ENCODE peak calls at places on chromosomes 16 and 17, in ten cellular contexts. One of them, this sample, is unnamed.

GRCh38 chr17:51121620-51122472 is 1.2 kb upstream of the SPAG9 start:
- DNase-seq in kidney epithelial cell: peak; percentile 94
- DNase-seq in CD4-positive, alpha-beta T cell: peak; percentile 50
- DNase-seq in dorsolateral prefrontal cortex: peak; percentile 84
- DNase-seq in HFF-Myc: peak; percentile 79
- DNase-seq in cardiac fibroblast: peak; percentile 96
- DNase-seq in lower leg skin: peak; percentile 97
- DNase-seq in mesothelial cell of epicardium: peak; percentile 41
- DNase-seq in HFFc6: peak; percentile 95
- DNase-seq in type B pancreatic cell: peak; percentile 76
- DNase-seq in this sample: peak; percentile 93

GRCh38 chr17:19361975-19362292 is 589 bp downstream of the B9D1 start:
- DNase-seq in kidney epithelial cell: no peak
- DNase-seq in CD4-positive, alpha-beta T cell: no peak
- DNase-seq in dorsolateral prefrontal cortex: no peak
- DNase-seq in HFF-Myc: no peak
- DNase-seq in cardiac fibroblast: no peak
- DNase-seq in lower leg skin: no peak
- DNase-seq in mesothelial cell of epicardium: no peak
- DNase-seq in HFFc6: no peak
- DNase-seq in type B pancreatic cell: no peak
- DNase-seq in this sample: no peak

GRCh38 chr17:50560931-50561750 is 626 bp downstream of the CACNA1G start:
- DNase-seq in kidney epithelial cell: no peak
- DNase-seq in CD4-positive, alpha-beta T cell: no peak
- DNase-seq in dorsolateral prefrontal cortex: no peak
- DNase-seq in HFF-Myc: no peak
- DNase-seq in cardiac fibroblast: no peak
- DNase-seq in lower leg skin: no peak
- DNase-seq in mesothelial cell of epicardium: no peak
- DNase-seq in HFFc6: no peak
- DNase-seq in type B pancreatic cell: no peak
- DNase-seq in this sample: peak; percentile 24

GRCh38 chr17:74842599-74843351 is 16.9 kb downstream of the GRIN2C start:
- DNase-seq in kidney epithelial cell: no peak
- DNase-seq in CD4-positive, alpha-beta T cell: no peak
- DNase-seq in dorsolateral prefrontal cortex: peak; percentile 74
- DNase-seq in HFF-Myc: peak; percentile 9
- DNase-seq in cardiac fibroblast: peak; percentile 75
- DNase-seq in lower leg skin: no peak
- DNase-seq in mesothelial cell of epicardium: peak; percentile 49
- DNase-seq in HFFc6: peak; percentile 34
- DNase-seq in type B pancreatic cell: no peak
- DNase-seq in this sample: peak; percentile 35

GRCh38 chr17:59893617-59894100 is 738 bp downstream of the RPS6KB1 start:
- DNase-seq in kidney epithelial cell: no peak
- DNase-seq in CD4-positive, alpha-beta T cell: no peak
- DNase-seq in dorsolateral prefrontal cortex: no peak
- DNase-seq in HFF-Myc: no peak
- DNase-seq in cardiac fibroblast: peak; percentile 20
- DNase-seq in lower leg skin: no peak
- DNase-seq in mesothelial cell of epicardium: no peak
- DNase-seq in HFFc6: peak; percentile 0
- DNase-seq in type B pancreatic cell: no peak
- DNase-seq in this sample: peak; percentile 49

GRCh38 chr17:37358830-37359681 is 16.7 kb upstream of the C17orf78 start:
- DNase-seq in kidney epithelial cell: peak; percentile 77
- DNase-seq in CD4-positive, alpha-beta T cell: peak; percentile 83
- DNase-seq in dorsolateral prefrontal cortex: peak; percentile 93
- DNase-seq in HFF-Myc: peak; percentile 72
- DNase-seq in cardiac fibroblast: peak; percentile 98
- DNase-seq in lower leg skin: peak; percentile 85
- DNase-seq in mesothelial cell of epicardium: peak; percentile 70
- DNase-seq in HFFc6: peak; percentile 88
- DNase-seq in type B pancreatic cell: peak; percentile 95
- DNase-seq in this sample: peak; percentile 97

GRCh38 chr17:6184508-6184907 is 114.3 kb downstream of the WSCD1 start:
- DNase-seq in kidney epithelial cell: no peak
- DNase-seq in CD4-positive, alpha-beta T cell: no peak
- DNase-seq in dorsolateral prefrontal cortex: no peak
- DNase-seq in HFF-Myc: no peak
- DNase-seq in cardiac fibroblast: no peak
- DNase-seq in lower leg skin: no peak
- DNase-seq in mesothelial cell of epicardium: no peak
- DNase-seq in HFFc6: no peak
- DNase-seq in type B pancreatic cell: no peak
- DNase-seq in this sample: no peak

GRCh38 chr17:51818777-51819176 is 339.7 kb downstream of the CA10 start:
- DNase-seq in kidney epithelial cell: no peak
- DNase-seq in CD4-positive, alpha-beta T cell: no peak
- DNase-seq in dorsolateral prefrontal cortex: no peak
- DNase-seq in HFF-Myc: no peak
- DNase-seq in cardiac fibroblast: no peak
- DNase-seq in lower leg skin: no peak
- DNase-seq in mesothelial cell of epicardium: no peak
- DNase-seq in HFFc6: no peak
- DNase-seq in type B pancreatic cell: no peak
- DNase-seq in this sample: no peak

GRCh38 chr17:81071761-81072741 is 37.1 kb downstream of the BAIAP2 start:
- DNase-seq in kidney epithelial cell: no peak
- DNase-seq in CD4-positive, alpha-beta T cell: no peak
- DNase-seq in dorsolateral prefrontal cortex: no peak
- DNase-seq in HFF-Myc: no peak
- DNase-seq in cardiac fibroblast: no peak
- DNase-seq in lower leg skin: no peak
- DNase-seq in mesothelial cell of epicardium: no peak
- DNase-seq in HFFc6: no peak
- DNase-seq in type B pancreatic cell: no peak
- DNase-seq in this sample: no peak

GRCh38 chr16:73877148-73877547 is 419.5 kb upstream of the PSMD7 start:
- DNase-seq in kidney epithelial cell: no peak
- DNase-seq in CD4-positive, alpha-beta T cell: no peak
- DNase-seq in dorsolateral prefrontal cortex: no peak
- DNase-seq in HFF-Myc: no peak
- DNase-seq in cardiac fibroblast: no peak
- DNase-seq in lower leg skin: no peak
- DNase-seq in mesothelial cell of epicardium: no peak
- DNase-seq in HFFc6: no peak
- DNase-seq in type B pancreatic cell: no peak
- DNase-seq in this sample: no peak

GRCh38 chr16:55264949-55265348 is 59.1 kb upstream of the IRX6 start:
- DNase-seq in kidney epithelial cell: no peak
- DNase-seq in CD4-positive, alpha-beta T cell: no peak
- DNase-seq in dorsolateral prefrontal cortex: no peak
- DNase-seq in HFF-Myc: peak; percentile 12
- DNase-seq in cardiac fibroblast: no peak
- DNase-seq in lower leg skin: no peak
- DNase-seq in mesothelial cell of epicardium: no peak
- DNase-seq in HFFc6: no peak
- DNase-seq in type B pancreatic cell: no peak
- DNase-seq in this sample: no peak

GRCh38 chr17:54944796-54945195 is 23.7 kb downstream of the COX11 start:
- DNase-seq in kidney epithelial cell: no peak
- DNase-seq in CD4-positive, alpha-beta T cell: no peak
- DNase-seq in dorsolateral prefrontal cortex: no peak
- DNase-seq in HFF-Myc: no peak
- DNase-seq in cardiac fibroblast: peak; percentile 17
- DNase-seq in lower leg skin: no peak
- DNase-seq in mesothelial cell of epicardium: no peak
- DNase-seq in HFFc6: no peak
- DNase-seq in type B pancreatic cell: no peak
- DNase-seq in this sample: no peak

GRCh38 chr17:78416791-78417530 is 38.5 kb downstream of the PGS1 start:
- DNase-seq in kidney epithelial cell: no peak
- DNase-seq in CD4-positive, alpha-beta T cell: no peak
- DNase-seq in dorsolateral prefrontal cortex: no peak
- DNase-seq in HFF-Myc: no peak
- DNase-seq in cardiac fibroblast: peak; percentile 85
- DNase-seq in lower leg skin: peak; percentile 50
- DNase-seq in mesothelial cell of epicardium: no peak
- DNase-seq in HFFc6: no peak
- DNase-seq in type B pancreatic cell: no peak
- DNase-seq in this sample: no peak

GRCh38 chr17:78415821-78416301 is 37.4 kb downstream of the PGS1 start:
- DNase-seq in kidney epithelial cell: no peak
- DNase-seq in CD4-positive, alpha-beta T cell: no peak
- DNase-seq in dorsolateral prefrontal cortex: no peak
- DNase-seq in HFF-Myc: no peak
- DNase-seq in cardiac fibroblast: no peak
- DNase-seq in lower leg skin: no peak
- DNase-seq in mesothelial cell of epicardium: no peak
- DNase-seq in HFFc6: no peak
- DNase-seq in type B pancreatic cell: no peak
- DNase-seq in this sample: no peak

GRCh38 chr17:78418627-78419026 is 40.2 kb downstream of the PGS1 start:
- DNase-seq in kidney epithelial cell: no peak
- DNase-seq in CD4-positive, alpha-beta T cell: no peak
- DNase-seq in dorsolateral prefrontal cortex: no peak
- DNase-seq in HFF-Myc: no peak
- DNase-seq in cardiac fibroblast: no peak
- DNase-seq in lower leg skin: no peak
- DNase-seq in mesothelial cell of epicardium: no peak
- DNase-seq in HFFc6: no peak
- DNase-seq in type B pancreatic cell: no peak
- DNase-seq in this sample: no peak

GRCh38 chr17:78416311-78416711 is 37.9 kb downstream of the PGS1 start:
- DNase-seq in kidney epithelial cell: no peak
- DNase-seq in CD4-positive, alpha-beta T cell: no peak
- DNase-seq in dorsolateral prefrontal cortex: no peak
- DNase-seq in HFF-Myc: no peak
- DNase-seq in cardiac fibroblast: peak; percentile 43
- DNase-seq in lower leg skin: no peak
- DNase-seq in mesothelial cell of epicardium: no peak
- DNase-seq in HFFc6: no peak
- DNase-seq in type B pancreatic cell: no peak
- DNase-seq in this sample: no peak

DNA sequence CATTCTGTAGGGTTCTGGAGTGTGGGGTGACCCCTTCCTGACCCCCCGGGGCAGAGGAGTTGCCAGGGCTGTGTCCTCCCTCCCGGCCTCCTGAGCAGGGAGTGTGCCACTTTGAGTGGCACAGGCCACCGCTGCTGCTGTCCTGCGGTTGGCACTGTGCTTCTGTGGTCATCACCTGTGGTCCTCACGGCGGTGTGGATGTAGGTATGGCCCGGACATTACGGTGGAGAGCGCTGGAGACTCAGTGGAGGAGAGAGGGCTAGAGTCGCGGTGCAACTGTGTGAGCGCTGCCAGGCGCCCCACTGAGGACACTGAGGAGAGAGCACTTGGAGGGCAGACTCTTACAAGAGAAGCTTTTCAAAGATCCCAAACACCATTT is 39.1 kb downstream of the PGS1 start:
- DNase-seq in kidney epithelial cell: no peak
- DNase-seq in CD4-positive, alpha-beta T cell: no peak
- DNase-seq in dorsolateral prefrontal cortex: no peak
- DNase-seq in HFF-Myc: no peak
- DNase-seq in cardiac fibroblast: no peak
- DNase-seq in lower leg skin: no peak
- DNase-seq in mesothelial cell of epicardium: no peak
- DNase-seq in HFFc6: no peak
- DNase-seq in type B pancreatic cell: no peak
- DNase-seq in this sample: no peak
- TF ChIP-seq CTCF in kidney epithelial cell: no peak
- TF ChIP-seq CTCF in CD4-positive, alpha-beta T cell: no peak
- TF ChIP-seq CTCF in dorsolateral prefrontal cortex: no peak
- TF ChIP-seq CTCF in HFF-Myc: no peak
- TF ChIP-seq CTCF in cardiac fibroblast: no peak
- TF ChIP-seq CTCF in lower leg skin: no peak
- TF ChIP-seq CTCF in mesothelial cell of epicardium: no peak
- TF ChIP-seq CTCF in HFFc6: no peak
- TF ChIP-seq CTCF in type B pancreatic cell: no peak
- TF ChIP-seq CTCF in this sample: no peak

DNA sequence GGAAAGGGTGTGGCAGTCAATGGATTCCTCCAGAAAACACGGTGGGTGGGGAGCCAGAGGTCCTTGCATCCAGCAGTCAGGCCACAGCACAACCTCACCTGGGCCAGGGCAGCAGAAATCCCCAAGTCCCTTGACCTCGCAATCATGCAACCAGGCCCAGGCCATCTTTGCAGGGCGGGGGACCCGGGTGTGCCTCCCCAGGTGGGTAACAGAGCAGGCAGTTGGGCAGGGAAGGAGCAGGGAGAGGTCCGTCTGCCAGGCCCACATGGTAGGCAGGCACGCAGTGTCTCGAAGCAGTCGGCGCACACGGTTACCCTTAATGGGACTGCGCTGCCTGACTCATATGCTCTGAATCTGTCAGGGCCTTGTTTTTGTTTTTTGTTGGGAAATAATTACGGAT is 153.0 kb downstream of the RBFOX3 start:
- DNase-seq in kidney epithelial cell: no peak
- DNase-seq in CD4-positive, alpha-beta T cell: no peak
- DNase-seq in dorsolateral prefrontal cortex: no peak
- DNase-seq in HFF-Myc: no peak
- DNase-seq in cardiac fibroblast: no peak
- DNase-seq in lower leg skin: no peak
- DNase-seq in mesothelial cell of epicardium: no peak
- DNase-seq in HFFc6: no peak
- DNase-seq in type B pancreatic cell: no peak
- DNase-seq in this sample: no peak
- TF ChIP-seq CTCF in kidney epithelial cell: no peak
- TF ChIP-seq CTCF in CD4-positive, alpha-beta T cell: no peak
- TF ChIP-seq CTCF in dorsolateral prefrontal cortex: no peak
- TF ChIP-seq CTCF in HFF-Myc: no peak
- TF ChIP-seq CTCF in cardiac fibroblast: no peak
- TF ChIP-seq CTCF in lower leg skin: no peak
- TF ChIP-seq CTCF in mesothelial cell of epicardium: no peak
- TF ChIP-seq CTCF in HFFc6: no peak
- TF ChIP-seq CTCF in type B pancreatic cell: no peak
- TF ChIP-seq CTCF in this sample: no peak

DNA sequence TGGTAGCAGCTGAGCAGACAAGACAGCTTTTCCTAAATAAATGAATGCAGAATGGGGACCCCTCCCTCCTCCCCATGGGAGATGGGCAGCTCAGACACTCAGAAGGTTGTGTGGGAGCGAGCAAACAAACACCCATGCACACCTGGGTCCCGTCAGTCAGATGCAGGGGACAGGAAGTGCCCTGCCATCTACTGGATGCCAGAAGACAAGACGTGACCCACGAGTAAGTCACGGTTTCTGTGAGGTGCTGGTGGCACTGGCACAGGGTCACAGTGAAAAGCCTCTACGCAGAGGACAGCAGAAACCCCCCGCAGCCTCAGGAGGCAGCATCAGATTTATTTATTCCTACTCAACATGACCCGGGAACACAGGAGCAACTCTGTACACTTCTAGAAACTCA is 8.4 kb downstream of the HBQ1 start:
- DNase-seq in kidney epithelial cell: no peak
- DNase-seq in CD4-positive, alpha-beta T cell: peak; percentile 32
- DNase-seq in dorsolateral prefrontal cortex: no peak
- DNase-seq in HFF-Myc: no peak
- DNase-seq in cardiac fibroblast: no peak
- DNase-seq in lower leg skin: no peak
- DNase-seq in mesothelial cell of epicardium: no peak
- DNase-seq in HFFc6: no peak
- DNase-seq in type B pancreatic cell: no peak
- DNase-seq in this sample: peak; percentile 47
- TF ChIP-seq CTCF in kidney epithelial cell: no peak
- TF ChIP-seq CTCF in CD4-positive, alpha-beta T cell: peak; percentile 53
- TF ChIP-seq CTCF in dorsolateral prefrontal cortex: no peak
- TF ChIP-seq CTCF in HFF-Myc: no peak
- TF ChIP-seq CTCF in cardiac fibroblast: no peak
- TF ChIP-seq CTCF in lower leg skin: no peak
- TF ChIP-seq CTCF in mesothelial cell of epicardium: no peak
- TF ChIP-seq CTCF in HFFc6: peak; percentile 32
- TF ChIP-seq CTCF in type B pancreatic cell: peak; percentile 17
- TF ChIP-seq CTCF in this sample: peak; percentile 45

GRCh38 chr17:66727634-66728570 is 107.0 kb upstream of the CACNG5 start:
- DNase-seq in kidney epithelial cell: no peak
- DNase-seq in CD4-positive, alpha-beta T cell: peak; percentile 32
- DNase-seq in dorsolateral prefrontal cortex: peak; percentile 69
- DNase-seq in HFF-Myc: no peak
- DNase-seq in cardiac fibroblast: peak; percentile 63
- DNase-seq in lower leg skin: peak; percentile 34
- DNase-seq in mesothelial cell of epicardium: peak; percentile 43
- DNase-seq in HFFc6: peak; percentile 50
- DNase-seq in type B pancreatic cell: no peak
- DNase-seq in this sample: peak; percentile 66
- TF ChIP-seq CTCF in kidney epithelial cell: peak; percentile 78
- TF ChIP-seq CTCF in CD4-positive, alpha-beta T cell: no peak
- TF ChIP-seq CTCF in dorsolateral prefrontal cortex: peak; percentile 66
- TF ChIP-seq CTCF in HFF-Myc: peak; percentile 73
- TF ChIP-seq CTCF in cardiac fibroblast: peak; percentile 76
- TF ChIP-seq CTCF in lower leg skin: no peak
- TF ChIP-seq CTCF in mesothelial cell of epicardium: peak; percentile 49
- TF ChIP-seq CTCF in HFFc6: peak; percentile 79
- TF ChIP-seq CTCF in type B pancreatic cell: peak; percentile 87
- TF ChIP-seq CTCF in this sample: peak; percentile 54

This sample was measured in activated CD8-positive, alpha-beta T cell treated with anti-CD3 and anti-CD28 coated beads for 36 hours.